ENCODE peak calls at places on chromosomes 4 and X, in five cellular contexts. F, U, T, A and R are unnamed samples.

GRCh38 chr4:54840992-54841768 is 183.4 kb downstream of the KIT start:
- DNase-seq in A (no peak), U (no peak), F (no peak), T (peak), R (no peak)

GRCh38 chrX:15877380-15877779 is 22.8 kb upstream of the AP1S2 start:
- DNase-seq in U (no peak), A (no peak), F (no peak), T (peak), R (no peak)

GRCh38 chr4:123587983-123588494 is 191.4 kb downstream of the SPRY1 start:
- DNase-seq in T (peak), U (no peak), A (no peak), F (no peak), R (no peak)

GRCh38 chrX:20438871-20439526 is 172.3 kb upstream of the RPS6KA3 start:
- DNase-seq in A (no peak), U (no peak), T (no peak), F (no peak), R (no peak)

GRCh38 chrX:74343327-74343969 is 39.5 kb downstream of the ZCCHC13 start:
- DNase-seq in U (no peak), T (no peak), A (no peak), F (no peak), R (no peak)

GRCh38 chr4:76752911-76753494 is 144.9 kb downstream of the SOWAHB start:
- DNase-seq in F (no peak), A (no peak), T (peak), U (no peak), R (no peak)

GRCh38 chrX:10173331-10173900 is 16.6 kb downstream of the CLCN4 start:
- DNase-seq in T (peak), U (no peak), F (no peak), A (no peak), R (peak)

GRCh38 chr4:150960079-150960478 is 55.0 kb downstream of the LRBA start:
- DNase-seq in U (no peak), F (no peak), T (peak), A (no peak), R (no peak)

GRCh38 chr4:186596850-186597390 is 41.6 kb upstream of the MTNR1A start:
- DNase-seq in T (no peak), F (no peak), A (no peak), U (no peak), R (no peak)

GRCh38 chrX:132740316-132741123 is 217.9 kb downstream of the HS6ST2 start:
- DNase-seq in T (peak), A (no peak), F (no peak), U (no peak), R (no peak)

GRCh38 chr4:121421594-121421993 is 40.8 kb upstream of the QRFPR start:
- DNase-seq in U (no peak), T (peak), A (no peak), F (no peak), R (no peak)

GRCh38 chrX:71128166-71128833 is 9.9 kb downstream of the MED12 start:
- DNase-seq in F (no peak), A (no peak), T (peak), U (no peak), R (no peak)

GRCh38 chr4:169115897-169116254 is 105.8 kb upstream of the CBR4 start:
- DNase-seq in U (no peak), A (no peak), T (peak), F (peak), R (no peak)

GRCh38 chr4:122666527-122667245 is 45.8 kb upstream of the IL21 start:
- DNase-seq in A (no peak), F (no peak), T (peak), U (no peak), R (no peak)

GRCh38 chr4:171484681-171485080 is 328.5 kb upstream of the GALNTL6 start:
- DNase-seq in T (no peak), U (no peak), A (no peak), F (no peak), R (no peak)

GRCh38 chr4:93897559-93897958 is 69.0 kb downstream of the ATOH1 start:
- DNase-seq in A (no peak), U (peak), F (no peak), T (peak), R (peak)

GRCh38 chr4:38109370-38109769 is 149.2 kb downstream of the PTTG2 start:
- DNase-seq in T (no peak), F (no peak), A (no peak), U (no peak), R (no peak)

GRCh38 chr4:38860788-38861424 is 4.3 kb upstream of the TLR6 start:
- DNase-seq in U (peak), A (peak), T (peak), F (peak), R (peak)

GRCh38 chr4:184861047-184861446 is 35.3 kb upstream of the ACSL1 start:
- DNase-seq in T (no peak), A (no peak), F (no peak), U (no peak), R (no peak)

GRCh38 chr4:48109413-48110263 is 24.4 kb downstream of the TXK start:
- DNase-seq in A (no peak), U (peak), F (no peak), T (peak), R (peak)

GRCh38 chrX:150362599-150363481 is at the start of gene MAMLD1:
- DNase-seq in A (peak), T (peak), F (peak), U (peak), R (peak)

GRCh38 chr4:55312491-55313101 is 33.4 kb upstream of the SRD5A3 start:
- DNase-seq in F (peak), T (peak), A (peak), U (no peak), R (peak)

GRCh38 chr4:22672944-22673343 is 19.8 kb upstream of the GBA3 start:
- DNase-seq in F (no peak), U (no peak), T (no peak), A (no peak), R (no peak)

GRCh38 chrX:119617511-119618164 is 11.4 kb upstream of the NKRF start:
- DNase-seq in U (peak), F (no peak), T (no peak), A (no peak), R (no peak)

GRCh38 chrX:134480061-134480460 is 20.1 kb downstream of the HPRT1 start:
- DNase-seq in A (no peak), U (no peak), F (no peak), T (peak), R (no peak)